ENCODE peak calls at places on chromosomes 13 and 19, in eight cellular contexts. H is stimulated activated CD8-positive, alpha-beta memory T cell treated with anti-CD3 and anti-CD28 coated beads, Interleukin-7, amount 100 ng/mL, for 48 hours; X is upper lobe of left lung; C is OCI-LY7; I is left ventricle myocardium superior; V is GM13976; G is H54; S is stimulated activated naive CD4-positive, alpha-beta T cell. J is an unnamed sample.

GRCh38 chr19:5827891-5828660 is 11.4 kb downstream of the FUT6 start:
- DNase-seq in H (peak), X (peak), C (peak), I (peak), V (peak), G (peak), S (peak), J (no peak)

GRCh38 chr13:98254541-98254940 is 77.5 kb upstream of the RNF113B start:
- DNase-seq in H (no peak), X (no peak), C (no peak), I (no peak), V (no peak), G (no peak), S (no peak), J (no peak)

GRCh38 chr13:23469901-23470525 is 36.5 kb upstream of the SACS start:
- DNase-seq in H (no peak), X (no peak), C (no peak), I (no peak), V (no peak), G (no peak), S (no peak), J (peak)

GRCh38 chr13:78177306-78177705 is 258.7 kb upstream of the EDNRB start:
- DNase-seq in H (no peak), X (no peak), C (no peak), I (no peak), V (no peak), G (no peak), S (no peak), J (no peak)

GRCh38 chr19:53844849-53845246 is 20.7 kb upstream of the NLRP12 start:
- DNase-seq in H (no peak), X (peak), C (no peak), I (no peak), V (no peak), G (no peak), S (no peak), J (no peak)

GRCh38 chr13:87094646-87095045 is 576.5 kb upstream of the SLITRK5 start:
- DNase-seq in H (no peak), X (no peak), C (no peak), I (no peak), V (no peak), G (no peak), S (no peak), J (peak)

GRCh38 chr19:18488403-18488723 is 33.5 kb downstream of the ELL start:
- DNase-seq in H (no peak), X (no peak), C (no peak), I (no peak), V (no peak), G (peak), S (no peak), J (no peak)

GRCh38 chr13:30850204-30850866 is 55.7 kb upstream of the MEDAG start:
- DNase-seq in H (no peak), X (no peak), C (no peak), I (no peak), V (no peak), G (no peak), S (no peak), J (no peak)

GRCh38 chr19:3785464-3785937 is 680 bp downstream of the MATK start:
- DNase-seq in H (no peak), X (no peak), C (no peak), I (no peak), V (no peak), G (no peak), S (no peak), J (no peak)

GRCh38 chr19:4556574-4557185 is 2.8 kb downstream of the SEMA6B start:
- DNase-seq in H (no peak), X (no peak), C (peak), I (no peak), V (peak), G (no peak), S (no peak), J (peak)

GRCh38 chr19:11437955-11438354 is 2.5 kb downstream of the PRKCSH start:
- DNase-seq in H (no peak), X (no peak), C (peak), I (no peak), V (peak), G (no peak), S (no peak), J (no peak)

GRCh38 chr13:54184576-54184975 is 1156.0 kb downstream of the OLFM4 start:
- DNase-seq in H (no peak), X (no peak), C (no peak), I (no peak), V (no peak), G (no peak), S (no peak), J (no peak)

GRCh38 chr19:55257461-55258411 is 1.1 kb downstream of the PPP6R1 start:
- DNase-seq in H (no peak), X (no peak), C (peak), I (no peak), V (no peak), G (peak), S (no peak), J (peak)

GRCh38 chr19:33532859-33533455 is 11.4 kb upstream of the PEPD start:
- DNase-seq in H (no peak), X (no peak), C (no peak), I (no peak), V (no peak), G (no peak), S (no peak), J (no peak)

GRCh38 chr13:49858183-49858856 is 65.8 kb upstream of the KPNA3 start:
- DNase-seq in H (no peak), X (peak), C (no peak), I (no peak), V (no peak), G (no peak), S (no peak), J (no peak)

GRCh38 chr19:5292453-5292842 is 48.2 kb downstream of the PTPRS start:
- DNase-seq in H (no peak), X (no peak), C (peak), I (peak), V (no peak), G (no peak), S (no peak), J (peak)

GRCh38 chr13:43584711-43585110 is 202.1 kb downstream of the ENOX1 start:
- DNase-seq in H (no peak), X (no peak), C (no peak), I (no peak), V (no peak), G (no peak), S (no peak), J (no peak)

GRCh38 chr13:48542581-48543341 is 9.9 kb upstream of the RCBTB2 start:
- DNase-seq in H (no peak), X (peak), C (peak), I (peak), V (no peak), G (no peak), S (no peak), J (peak)

GRCh38 chr13:107678075-107678689 is 537.2 kb downstream of the LIG4 start:
- DNase-seq in H (no peak), X (no peak), C (no peak), I (no peak), V (no peak), G (peak), S (no peak), J (no peak)

GRCh38 chr19:55253842-55254624 is 4.8 kb downstream of the PPP6R1 start:
- DNase-seq in H (no peak), X (no peak), C (peak), I (no peak), V (peak), G (no peak), S (peak), J (peak)

GRCh38 chr19:28882818-28883217 is 330.1 kb downstream of the UQCRFS1 start:
- DNase-seq in H (no peak), X (no peak), C (no peak), I (no peak), V (no peak), G (no peak), S (no peak), J (no peak)

GRCh38 chr13:50909605-50910482 is at the start of gene RNASEH2B:
- DNase-seq in H (peak), X (peak), C (peak), I (peak), V (peak), G (peak), S (peak), J (peak)

GRCh38 chr19:42459926-42460325 is 17.2 kb upstream of the CXCL17 start:
- DNase-seq in H (no peak), X (no peak), C (no peak), I (no peak), V (no peak), G (no peak), S (no peak), J (no peak)

GRCh38 chr19:49786432-49786831 is 19.6 kb downstream of the AP2A1 start:
- DNase-seq in H (no peak), X (no peak), C (no peak), I (no peak), V (no peak), G (peak), S (no peak), J (no peak)

GRCh38 chr13:67736646-67737420 is 506.7 kb upstream of the PCDH9 start:
- DNase-seq in H (no peak), X (no peak), C (peak), I (no peak), V (no peak), G (no peak), S (no peak), J (peak)

GRCh38 chr13:61247149-61247936 is 168.3 kb downstream of the PCDH20 start:
- DNase-seq in H (no peak), X (no peak), C (no peak), I (no peak), V (no peak), G (no peak), S (no peak), J (no peak)

GRCh38 chr19:39406656-39407393 is at the start of gene ZFP36:
- DNase-seq in H (peak), X (peak), C (peak), I (peak), V (peak), G (peak), S (peak), J (peak)

GRCh38 chr13:98476538-98476966 is 100.4 kb downstream of the STK24 start:
- DNase-seq in H (peak), X (peak), C (peak), I (peak), V (peak), G (peak), S (peak), J (no peak)

GRCh38 chr13:33452873-33453558 is 167.5 kb upstream of the STARD13 start:
- DNase-seq in H (no peak), X (no peak), C (no peak), I (no peak), V (no peak), G (no peak), S (no peak), J (no peak)

GRCh38 chr13:50116430-50116973 is 101.3 kb downstream of the KCNRG start:
- DNase-seq in H (no peak), X (no peak), C (no peak), I (no peak), V (no peak), G (no peak), S (no peak), J (no peak)

GRCh38 chr13:112892759-112893569 is 76.0 kb upstream of the MCF2L start:
- DNase-seq in H (no peak), X (no peak), C (no peak), I (peak), V (no peak), G (no peak), S (no peak), J (no peak)

GRCh38 chr19:46830864-46831263 is 19.8 kb downstream of the AP2S1 start:
- DNase-seq in H (no peak), X (no peak), C (no peak), I (no peak), V (no peak), G (no peak), S (no peak), J (no peak)

GRCh38 chr19:21587549-21587948 is 82.1 kb downstream of the ZNF429 start:
- DNase-seq in H (no peak), X (no peak), C (no peak), I (no peak), V (no peak), G (no peak), S (no peak), J (peak)

GRCh38 chr19:47723573-47723923 is 10.3 kb downstream of the EHD2 start:
- DNase-seq in H (no peak), X (peak), C (no peak), I (peak), V (no peak), G (no peak), S (no peak), J (peak)

GRCh38 chr13:29551214-29551613 is 44.3 kb downstream of the SLC7A1 start:
- DNase-seq in H (no peak), X (no peak), C (no peak), I (no peak), V (no peak), G (no peak), S (no peak), J (no peak)

GRCh38 chr13:26996965-26997752 is 174.5 kb downstream of the USP12 start:
- DNase-seq in H (no peak), X (no peak), C (peak), I (no peak), V (peak), G (no peak), S (no peak), J (no peak)

J was measured in Karpas-422.